ENCODE peak calls at places on chromosomes 3 and 15, in ten cellular contexts. A is fibroblast of lung; J is astrocyte of the spinal cord; S is M059J; B is activated naive CD8-positive, alpha-beta T cell treated with anti-CD3 and anti-CD28 coated beads, Interleukin-2, amount 50 U/mL, for 24 hours; W is NCI-H187 treated with DMSO at 0.1 percent for 48 hours; I is HFF-Myc; D is dorsolateral prefrontal cortex; O is PC-3; Q is fibroblast of villous mesenchyme. U is an unnamed sample.

GRCh38 chr15:73630030-73630429 is 3.2 kb downstream of the NPTN start:
- DNase-seq in A (no peak), J (no peak), S (no peak), B (no peak), W (no peak), I (no peak), D (no peak), O (peak), Q (no peak), U (no peak)

GRCh38 chr3:48990636-48991421 is 788 bp downstream of the P4HTM start:
- DNase-seq in A (peak), J (peak), S (no peak), B (peak), W (no peak), I (no peak), D (no peak), O (peak), Q (peak), U (peak)

GRCh38 chr15:31786360-31786759 is 244.0 kb upstream of the CHRNA7 start:
- DNase-seq in A (no peak), J (no peak), S (no peak), B (no peak), W (no peak), I (no peak), D (no peak), O (no peak), Q (no peak), U (no peak)

GRCh38 chr3:13581485-13582365 is 32.8 kb downstream of the FBLN2 start:
- DNase-seq in A (peak), J (peak), S (peak), B (no peak), W (no peak), I (no peak), D (no peak), O (no peak), Q (peak), U (no peak)

GRCh38 chr3:167814441-167814951 is 79.0 kb downstream of the SERPINI1 start:
- DNase-seq in A (peak), J (peak), S (peak), B (no peak), W (no peak), I (no peak), D (peak), O (peak), Q (no peak), U (no peak)

GRCh38 chr3:30578479-30578878 is 27.9 kb upstream of the TGFBR2 start:
- DNase-seq in A (peak), J (peak), S (peak), B (no peak), W (no peak), I (peak), D (peak), O (peak), Q (peak), U (no peak)

GRCh38 chr15:59485036-59485435 is 47.0 kb downstream of the FAM81A start:
- DNase-seq in A (no peak), J (no peak), S (no peak), B (no peak), W (no peak), I (no peak), D (no peak), O (no peak), Q (no peak), U (no peak)

GRCh38 chr3:134852893-134853351 is 57.9 kb downstream of the EPHB1 start:
- DNase-seq in A (no peak), J (no peak), S (no peak), B (no peak), W (no peak), I (no peak), D (no peak), O (no peak), Q (no peak), U (no peak)

GRCh38 chr3:123347205-123347604 is 101.7 kb downstream of the ADCY5 start:
- DNase-seq in A (no peak), J (no peak), S (no peak), B (no peak), W (no peak), I (no peak), D (no peak), O (no peak), Q (no peak), U (peak)

GRCh38 chr3:99842826-99843589 is 25.3 kb downstream of the CMSS1 start:
- DNase-seq in A (peak), J (peak), S (peak), B (no peak), W (no peak), I (peak), D (no peak), O (peak), Q (peak), U (peak)

GRCh38 chr3:100041328-100041749 is 73.0 kb downstream of the FILIP1L start:
- DNase-seq in A (peak), J (peak), S (peak), B (no peak), W (no peak), I (peak), D (no peak), O (peak), Q (peak), U (no peak)

GRCh38 chr15:39969871-39970270 is 36.0 kb downstream of the EIF2AK4 start:
- DNase-seq in A (peak), J (peak), S (peak), B (peak), W (no peak), I (no peak), D (peak), O (no peak), Q (peak), U (no peak)

GRCh38 chr3:52225452-52226228 is at the start of gene TLR9:
- DNase-seq in A (no peak), J (no peak), S (no peak), B (peak), W (no peak), I (no peak), D (no peak), O (no peak), Q (no peak), U (peak)

GRCh38 chr3:151183253-151183652 is 19.8 kb downstream of the GPR171 start:
- DNase-seq in A (no peak), J (no peak), S (no peak), B (no peak), W (no peak), I (no peak), D (no peak), O (no peak), Q (peak), U (no peak)

GRCh38 chr3:156787015-156787414 is 39.1 kb upstream of the LEKR1 start:
- DNase-seq in A (no peak), J (no peak), S (no peak), B (no peak), W (no peak), I (no peak), D (no peak), O (no peak), Q (no peak), U (no peak)

GRCh38 chr3:73255609-73256029 is 194.2 kb downstream of the EBLN2 start:
- DNase-seq in A (peak), J (peak), S (peak), B (no peak), W (peak), I (peak), D (peak), O (peak), Q (peak), U (no peak)

GRCh38 chr3:146161725-146162047 is 702 bp upstream of the PLOD2 start:
- DNase-seq in A (peak), J (peak), S (peak), B (no peak), W (no peak), I (no peak), D (peak), O (peak), Q (peak), U (no peak)